ENCODE peak calls at places on chromosomes 12 and 14, in six cellular contexts. One of them, this sample, is unnamed.

GRCh38 chr12:115064296-115064695 is 380.3 kb upstream of the TBX3 start:
- DNase-seq in CD8-positive, alpha-beta memory T cell: no peak
- DNase-seq in uterus: no peak
- DNase-seq in CD8-positive, alpha-beta T cell: no peak
- DNase-seq in OCI-LY7: no peak
- DNase-seq in transverse colon: no peak
- DNase-seq in this sample: no peak

GRCh38 chr12:93894391-93895095 is 217.4 kb downstream of the CRADD start:
- DNase-seq in CD8-positive, alpha-beta memory T cell: no peak
- DNase-seq in uterus: peak; percentile 77
- DNase-seq in CD8-positive, alpha-beta T cell: no peak
- DNase-seq in OCI-LY7: no peak
- DNase-seq in transverse colon: peak; percentile 44
- DNase-seq in this sample: no peak

GRCh38 chr12:67651380-67651695 is 2.8 kb downstream of the DYRK2 start:
- DNase-seq in CD8-positive, alpha-beta memory T cell: peak; percentile 32
- DNase-seq in uterus: no peak
- DNase-seq in CD8-positive, alpha-beta T cell: no peak
- DNase-seq in OCI-LY7: peak; percentile 64
- DNase-seq in transverse colon: peak; percentile 30
- DNase-seq in this sample: peak; percentile 10

GRCh38 chr12:46233418-46233817 is 35.4 kb downstream of the SLC38A1 start:
- DNase-seq in CD8-positive, alpha-beta memory T cell: no peak
- DNase-seq in uterus: no peak
- DNase-seq in CD8-positive, alpha-beta T cell: no peak
- DNase-seq in OCI-LY7: no peak
- DNase-seq in transverse colon: no peak
- DNase-seq in this sample: no peak

GRCh38 chr12:74515849-74516248 is 21.8 kb upstream of the ATXN7L3B start:
- DNase-seq in CD8-positive, alpha-beta memory T cell: no peak
- DNase-seq in uterus: no peak
- DNase-seq in CD8-positive, alpha-beta T cell: no peak
- DNase-seq in OCI-LY7: no peak
- DNase-seq in transverse colon: no peak
- DNase-seq in this sample: no peak

GRCh38 chr14:96567289-96567899 is 65.2 kb downstream of the PAPOLA start:
- DNase-seq in CD8-positive, alpha-beta memory T cell: peak; percentile 14
- DNase-seq in uterus: no peak
- DNase-seq in CD8-positive, alpha-beta T cell: no peak
- DNase-seq in OCI-LY7: peak; percentile 36
- DNase-seq in transverse colon: no peak
- DNase-seq in this sample: peak; percentile 41

GRCh38 chr12:109677323-109677722 is 36.3 kb upstream of the FAM222A start:
- DNase-seq in CD8-positive, alpha-beta memory T cell: no peak
- DNase-seq in uterus: no peak
- DNase-seq in CD8-positive, alpha-beta T cell: no peak
- DNase-seq in OCI-LY7: no peak
- DNase-seq in transverse colon: no peak
- DNase-seq in this sample: peak; percentile 97

GRCh38 chr12:176321-177181 is 37.4 kb downstream of the SLC6A12 start:
- DNase-seq in CD8-positive, alpha-beta memory T cell: no peak
- DNase-seq in uterus: no peak
- DNase-seq in CD8-positive, alpha-beta T cell: no peak
- DNase-seq in OCI-LY7: no peak
- DNase-seq in transverse colon: peak; percentile 75
- DNase-seq in this sample: no peak

GRCh38 chr12:14416658-14417057 is 51.2 kb downstream of the ATF7IP start:
- DNase-seq in CD8-positive, alpha-beta memory T cell: peak; percentile 70
- DNase-seq in uterus: no peak
- DNase-seq in CD8-positive, alpha-beta T cell: no peak
- DNase-seq in OCI-LY7: peak; percentile 65
- DNase-seq in transverse colon: no peak
- DNase-seq in this sample: peak; percentile 55

GRCh38 chr12:78641837-78642423 is 222.6 kb upstream of the SYT1 start:
- DNase-seq in CD8-positive, alpha-beta memory T cell: no peak
- DNase-seq in uterus: no peak
- DNase-seq in CD8-positive, alpha-beta T cell: no peak
- DNase-seq in OCI-LY7: no peak
- DNase-seq in transverse colon: no peak
- DNase-seq in this sample: no peak

GRCh38 chr12:92503977-92504966 is 198.5 kb upstream of the PLEKHG7 start:
- DNase-seq in CD8-positive, alpha-beta memory T cell: no peak
- DNase-seq in uterus: peak; percentile 35
- DNase-seq in CD8-positive, alpha-beta T cell: no peak
- DNase-seq in OCI-LY7: no peak
- DNase-seq in transverse colon: peak; percentile 25
- DNase-seq in this sample: peak; percentile 67

GRCh38 chr12:119036878-119037493 is 55.6 kb downstream of the SRRM4 start:
- DNase-seq in CD8-positive, alpha-beta memory T cell: no peak
- DNase-seq in uterus: no peak
- DNase-seq in CD8-positive, alpha-beta T cell: no peak
- DNase-seq in OCI-LY7: peak; percentile 29
- DNase-seq in transverse colon: peak; percentile 8
- DNase-seq in this sample: peak; percentile 66

GRCh38 chr14:67269338-67270060 is 28.3 kb downstream of the PALS1 start:
- DNase-seq in CD8-positive, alpha-beta memory T cell: no peak
- DNase-seq in uterus: no peak
- DNase-seq in CD8-positive, alpha-beta T cell: no peak
- DNase-seq in OCI-LY7: no peak
- DNase-seq in transverse colon: no peak
- DNase-seq in this sample: peak; percentile 62

GRCh38 chr14:32731249-32731648 is 207.4 kb upstream of the NPAS3 start:
- DNase-seq in CD8-positive, alpha-beta memory T cell: no peak
- DNase-seq in uterus: no peak
- DNase-seq in CD8-positive, alpha-beta T cell: no peak
- DNase-seq in OCI-LY7: no peak
- DNase-seq in transverse colon: no peak
- DNase-seq in this sample: no peak

GRCh38 chr12:116979109-116979508 is 68.4 kb downstream of the FBXW8 start:
- DNase-seq in CD8-positive, alpha-beta memory T cell: no peak
- DNase-seq in uterus: no peak
- DNase-seq in CD8-positive, alpha-beta T cell: no peak
- DNase-seq in OCI-LY7: peak; percentile 38
- DNase-seq in transverse colon: no peak
- DNase-seq in this sample: no peak

GRCh38 chr12:29131539-29131938 is 17.5 kb upstream of the FAR2 start:
- DNase-seq in CD8-positive, alpha-beta memory T cell: no peak
- DNase-seq in uterus: no peak
- DNase-seq in CD8-positive, alpha-beta T cell: no peak
- DNase-seq in OCI-LY7: no peak
- DNase-seq in transverse colon: no peak
- DNase-seq in this sample: no peak

GRCh38 chr12:82505150-82505549 is 146.8 kb downstream of the METTL25 start:
- DNase-seq in CD8-positive, alpha-beta memory T cell: no peak
- DNase-seq in uterus: no peak
- DNase-seq in CD8-positive, alpha-beta T cell: no peak
- DNase-seq in OCI-LY7: no peak
- DNase-seq in transverse colon: no peak
- DNase-seq in this sample: no peak

GRCh38 chr12:106138646-106139421 is at the start of gene NUAK1:
- DNase-seq in CD8-positive, alpha-beta memory T cell: peak; percentile 7
- DNase-seq in uterus: peak; percentile 66
- DNase-seq in CD8-positive, alpha-beta T cell: no peak
- DNase-seq in OCI-LY7: no peak
- DNase-seq in transverse colon: peak; percentile 45
- DNase-seq in this sample: peak; percentile 90

GRCh38 chr14:34174973-34175372 is 224.1 kb upstream of the EGLN3 start:
- DNase-seq in CD8-positive, alpha-beta memory T cell: no peak
- DNase-seq in uterus: no peak
- DNase-seq in CD8-positive, alpha-beta T cell: no peak
- DNase-seq in OCI-LY7: no peak
- DNase-seq in transverse colon: no peak
- DNase-seq in this sample: no peak

GRCh38 chr14:30193056-30193455 is 265.4 kb upstream of the PRKD1 start:
- DNase-seq in CD8-positive, alpha-beta memory T cell: no peak
- DNase-seq in uterus: no peak
- DNase-seq in CD8-positive, alpha-beta T cell: no peak
- DNase-seq in OCI-LY7: no peak
- DNase-seq in transverse colon: no peak
- DNase-seq in this sample: no peak

GRCh38 chr12:22525426-22525825 is 18.9 kb downstream of the C2CD5 start:
- DNase-seq in CD8-positive, alpha-beta memory T cell: no peak
- DNase-seq in uterus: no peak
- DNase-seq in CD8-positive, alpha-beta T cell: no peak
- DNase-seq in OCI-LY7: no peak
- DNase-seq in transverse colon: no peak
- DNase-seq in this sample: no peak

GRCh38 chr12:110846615-110847566 is at the start of gene CCDC63:
- DNase-seq in CD8-positive, alpha-beta memory T cell: no peak
- DNase-seq in uterus: peak; percentile 17
- DNase-seq in CD8-positive, alpha-beta T cell: peak; percentile 9
- DNase-seq in OCI-LY7: no peak
- DNase-seq in transverse colon: peak; percentile 60
- DNase-seq in this sample: peak; percentile 90

GRCh38 chr12:61993734-61994345 is 266.4 kb upstream of the USP15 start:
- DNase-seq in CD8-positive, alpha-beta memory T cell: no peak
- DNase-seq in uterus: no peak
- DNase-seq in CD8-positive, alpha-beta T cell: no peak
- DNase-seq in OCI-LY7: peak; percentile 22
- DNase-seq in transverse colon: no peak
- DNase-seq in this sample: peak; percentile 68

GRCh38 chr12:121288158-121288848 is 8.2 kb downstream of the CAMKK2 start:
- DNase-seq in CD8-positive, alpha-beta memory T cell: no peak
- DNase-seq in uterus: no peak
- DNase-seq in CD8-positive, alpha-beta T cell: no peak
- DNase-seq in OCI-LY7: no peak
- DNase-seq in transverse colon: no peak
- DNase-seq in this sample: no peak

GRCh38 chr14:34536951-34537676 is 2.4 kb downstream of the EAPP start:
- DNase-seq in CD8-positive, alpha-beta memory T cell: no peak
- DNase-seq in uterus: no peak
- DNase-seq in CD8-positive, alpha-beta T cell: no peak
- DNase-seq in OCI-LY7: no peak
- DNase-seq in transverse colon: no peak
- DNase-seq in this sample: no peak

GRCh38 chr14:105364100-105364708 is 34.1 kb upstream of the TEX22 start:
- DNase-seq in CD8-positive, alpha-beta memory T cell: peak; percentile 60
- DNase-seq in uterus: no peak
- DNase-seq in CD8-positive, alpha-beta T cell: peak; percentile 37
- DNase-seq in OCI-LY7: no peak
- DNase-seq in transverse colon: peak; percentile 47
- DNase-seq in this sample: no peak

GRCh38 chr14:24634158-24634557 is at the start of gene GZMB:
- DNase-seq in CD8-positive, alpha-beta memory T cell: peak; percentile 76
- DNase-seq in uterus: no peak
- DNase-seq in CD8-positive, alpha-beta T cell: peak; percentile 50
- DNase-seq in OCI-LY7: no peak
- DNase-seq in transverse colon: peak; percentile 19
- DNase-seq in this sample: no peak

GRCh38 chr12:75481774-75482173 is 1.2 kb downstream of the GLIPR1 start:
- DNase-seq in CD8-positive, alpha-beta memory T cell: no peak
- DNase-seq in uterus: peak; percentile 39
- DNase-seq in CD8-positive, alpha-beta T cell: no peak
- DNase-seq in OCI-LY7: peak; percentile 24
- DNase-seq in transverse colon: peak; percentile 13
- DNase-seq in this sample: no peak

GRCh38 chr14:85711620-85712019 is 181.7 kb downstream of the FLRT2 start:
- DNase-seq in CD8-positive, alpha-beta memory T cell: no peak
- DNase-seq in uterus: no peak
- DNase-seq in CD8-positive, alpha-beta T cell: no peak
- DNase-seq in OCI-LY7: no peak
- DNase-seq in transverse colon: no peak
- DNase-seq in this sample: no peak

GRCh38 chr14:85714046-85714445 is 184.1 kb downstream of the FLRT2 start:
- DNase-seq in CD8-positive, alpha-beta memory T cell: no peak
- DNase-seq in uterus: no peak
- DNase-seq in CD8-positive, alpha-beta T cell: no peak
- DNase-seq in OCI-LY7: no peak
- DNase-seq in transverse colon: no peak
- DNase-seq in this sample: peak; percentile 71
- H3K4me1 ChIP-seq in CD8-positive, alpha-beta memory T cell: no peaks in the 10 kb centered on the region
- H3K4me1 ChIP-seq in uterus: no peaks in the 10 kb centered on the region
- H3K4me1 ChIP-seq in CD8-positive, alpha-beta T cell: no peaks in the 10 kb centered on the region
- H3K4me1 ChIP-seq in OCI-LY7: no peaks in the 10 kb centered on the region
- H3K4me1 ChIP-seq in transverse colon: no peaks in the 10 kb centered on the region
- H3K4me1 ChIP-seq in this sample: peaks cover 11% of the 10 kb centered on the region

DNA sequence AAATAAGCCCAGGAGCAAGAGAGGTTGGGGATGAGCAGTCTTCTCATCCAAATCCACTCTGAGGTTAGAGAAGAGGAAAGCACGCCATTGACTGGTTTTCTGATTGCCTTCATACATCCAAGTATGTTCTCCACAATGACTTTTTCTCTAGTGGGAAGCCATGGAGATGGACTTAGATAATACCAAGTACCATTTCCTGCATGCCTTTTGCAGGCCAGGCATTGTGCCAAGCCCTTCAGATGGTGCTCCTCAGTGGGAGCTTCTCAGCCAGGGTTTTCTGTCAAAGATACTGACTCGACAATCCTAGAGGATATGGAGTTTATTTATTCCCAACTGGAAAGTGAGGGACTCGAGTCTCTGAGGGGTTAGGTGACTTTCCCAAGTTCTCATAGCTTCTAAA is 218.0 kb downstream of the ZFP36L1 start:
- DNase-seq in CD8-positive, alpha-beta memory T cell: no peak
- DNase-seq in uterus: no peak
- DNase-seq in CD8-positive, alpha-beta T cell: no peak
- DNase-seq in OCI-LY7: no peak
- DNase-seq in transverse colon: no peak
- DNase-seq in this sample: no peak
- H3K4me1 ChIP-seq in CD8-positive, alpha-beta memory T cell: no peaks in the 10 kb centered on the region
- H3K4me1 ChIP-seq in uterus: no peaks in the 10 kb centered on the region
- H3K4me1 ChIP-seq in CD8-positive, alpha-beta T cell: no peaks in the 10 kb centered on the region
- H3K4me1 ChIP-seq in OCI-LY7: no peaks in the 10 kb centered on the region
- H3K4me1 ChIP-seq in transverse colon: no peaks in the 10 kb centered on the region
- H3K4me1 ChIP-seq in this sample: peaks cover 32% of the 10 kb centered on the region

GRCh38 chr14:99231181-99231849 is 40.7 kb downstream of the BCL11B start:
- DNase-seq in CD8-positive, alpha-beta memory T cell: no peak
- DNase-seq in uterus: no peak
- DNase-seq in CD8-positive, alpha-beta T cell: no peak
- DNase-seq in OCI-LY7: no peak
- DNase-seq in transverse colon: no peak
- DNase-seq in this sample: peak; percentile 50

GRCh38 chr14:99231850-99232401 is 40.1 kb downstream of the BCL11B start:
- DNase-seq in CD8-positive, alpha-beta memory T cell: peak; percentile 43
- DNase-seq in uterus: no peak
- DNase-seq in CD8-positive, alpha-beta T cell: no peak
- DNase-seq in OCI-LY7: no peak
- DNase-seq in transverse colon: no peak
- DNase-seq in this sample: peak; percentile 85

GRCh38 chr14:99232406-99233214 is 39.4 kb downstream of the BCL11B start:
- DNase-seq in CD8-positive, alpha-beta memory T cell: no peak
- DNase-seq in uterus: no peak
- DNase-seq in CD8-positive, alpha-beta T cell: no peak
- DNase-seq in OCI-LY7: no peak
- DNase-seq in transverse colon: no peak
- DNase-seq in this sample: no peak

GRCh38 chr14:99230271-99231141 is 41.5 kb downstream of the BCL11B start:
- DNase-seq in CD8-positive, alpha-beta memory T cell: peak; percentile 91
- DNase-seq in uterus: no peak
- DNase-seq in CD8-positive, alpha-beta T cell: peak; percentile 73
- DNase-seq in OCI-LY7: no peak
- DNase-seq in transverse colon: peak; percentile 45
- DNase-seq in this sample: peak; percentile 64

GRCh38 chr14:99229654-99230215 is 42.3 kb downstream of the BCL11B start:
- DNase-seq in CD8-positive, alpha-beta memory T cell: peak; percentile 49
- DNase-seq in uterus: no peak
- DNase-seq in CD8-positive, alpha-beta T cell: no peak
- DNase-seq in OCI-LY7: no peak
- DNase-seq in transverse colon: no peak
- DNase-seq in this sample: no peak
- H3K4me1 ChIP-seq in CD8-positive, alpha-beta memory T cell: peaks cover 98% of the 10 kb centered on the region
- H3K4me1 ChIP-seq in uterus: no peaks in the 10 kb centered on the region
- H3K4me1 ChIP-seq in CD8-positive, alpha-beta T cell: peaks cover 99% of the 10 kb centered on the region
- H3K4me1 ChIP-seq in OCI-LY7: no peaks in the 10 kb centered on the region
- H3K4me1 ChIP-seq in transverse colon: no peaks in the 10 kb centered on the region
- H3K4me1 ChIP-seq in this sample: peaks cover 14% of the 10 kb centered on the region

GRCh38 chr14:90814806-90815566 is 1.2 kb downstream of the TTC7B start:
- DNase-seq in CD8-positive, alpha-beta memory T cell: no peak
- DNase-seq in uterus: no peak
- DNase-seq in CD8-positive, alpha-beta T cell: no peak
- DNase-seq in OCI-LY7: no peak
- DNase-seq in transverse colon: no peak
- DNase-seq in this sample: no peak
- H3K4me1 ChIP-seq in CD8-positive, alpha-beta memory T cell: no peaks in the 10 kb centered on the region
- H3K4me1 ChIP-seq in uterus: no peaks in the 10 kb centered on the region
- H3K4me1 ChIP-seq in CD8-positive, alpha-beta T cell: peaks cover 5% of the 10 kb centered on the region
- H3K4me1 ChIP-seq in OCI-LY7: no peaks in the 10 kb centered on the region
- H3K4me1 ChIP-seq in transverse colon: peaks cover 7% of the 10 kb centered on the region
- H3K4me1 ChIP-seq in this sample: peaks cover 4% of the 10 kb centered on the region